ENCODE peak calls at places on chromosomes 12 and 14, in ten cellular contexts. One of them, this sample, is unnamed.
A peak's percentile ranks its signal among the peaks of the same experiment; 100 is the strongest.

GRCh38 chr12:78293039-78293686 is 462.5 kb downstream of the NAV3 start:
- DNase-seq in dorsolateral prefrontal cortex: no peak
- DNase-seq in fibroblast of mammary gland: peak; percentile 79
- DNase-seq in ascending aorta: no peak
- DNase-seq in neural progenitor cell: no peak
- DNase-seq in PC-9: peak; percentile 28
- DNase-seq in HepG2: peak; percentile 36
- DNase-seq in Peyer's patch: peak; percentile 57
- DNase-seq in A549: no peak
- DNase-seq in stomach: no peak
- DNase-seq in this sample: peak; percentile 67

GRCh38 chr12:2273288-2273687 is 220.5 kb downstream of the CACNA1C start:
- DNase-seq in dorsolateral prefrontal cortex: peak; percentile 53
- DNase-seq in fibroblast of mammary gland: peak; percentile 62
- DNase-seq in ascending aorta: peak; percentile 81
- DNase-seq in neural progenitor cell: peak; percentile 24
- DNase-seq in PC-9: no peak
- DNase-seq in HepG2: no peak
- DNase-seq in Peyer's patch: no peak
- DNase-seq in A549: no peak
- DNase-seq in stomach: no peak
- DNase-seq in this sample: peak; percentile 71

GRCh38 chr12:123931686-123932321 is 40.8 kb downstream of the CCDC92 start:
- DNase-seq in dorsolateral prefrontal cortex: no peak
- DNase-seq in fibroblast of mammary gland: no peak
- DNase-seq in ascending aorta: peak; percentile 46
- DNase-seq in neural progenitor cell: no peak
- DNase-seq in PC-9: no peak
- DNase-seq in HepG2: no peak
- DNase-seq in Peyer's patch: peak; percentile 56
- DNase-seq in A549: no peak
- DNase-seq in stomach: no peak
- DNase-seq in this sample: no peak

GRCh38 chr12:86634706-86635410 is 378.7 kb upstream of the MGAT4C start:
- DNase-seq in dorsolateral prefrontal cortex: no peak
- DNase-seq in fibroblast of mammary gland: peak; percentile 12
- DNase-seq in ascending aorta: no peak
- DNase-seq in neural progenitor cell: no peak
- DNase-seq in PC-9: peak; percentile 23
- DNase-seq in HepG2: no peak
- DNase-seq in Peyer's patch: no peak
- DNase-seq in A549: no peak
- DNase-seq in stomach: no peak
- DNase-seq in this sample: no peak

GRCh38 chr12:98741615-98742265 is 96.7 kb downstream of the APAF1 start:
- DNase-seq in dorsolateral prefrontal cortex: no peak
- DNase-seq in fibroblast of mammary gland: no peak
- DNase-seq in ascending aorta: no peak
- DNase-seq in neural progenitor cell: peak; percentile 58
- DNase-seq in PC-9: no peak
- DNase-seq in HepG2: no peak
- DNase-seq in Peyer's patch: no peak
- DNase-seq in A549: no peak
- DNase-seq in stomach: no peak
- DNase-seq in this sample: no peak

GRCh38 chr12:108029081-108029790 is 99.9 kb upstream of the WSCD2 start:
- DNase-seq in dorsolateral prefrontal cortex: no peak
- DNase-seq in fibroblast of mammary gland: no peak
- DNase-seq in ascending aorta: no peak
- DNase-seq in neural progenitor cell: no peak
- DNase-seq in PC-9: no peak
- DNase-seq in HepG2: no peak
- DNase-seq in Peyer's patch: no peak
- DNase-seq in A549: no peak
- DNase-seq in stomach: no peak
- DNase-seq in this sample: no peak

GRCh38 chr12:91877022-91877421 is 268.6 kb downstream of the BTG1 start:
- DNase-seq in dorsolateral prefrontal cortex: no peak
- DNase-seq in fibroblast of mammary gland: peak; percentile 54
- DNase-seq in ascending aorta: peak; percentile 79
- DNase-seq in neural progenitor cell: peak; percentile 9
- DNase-seq in PC-9: no peak
- DNase-seq in HepG2: no peak
- DNase-seq in Peyer's patch: peak; percentile 93
- DNase-seq in A549: no peak
- DNase-seq in stomach: peak; percentile 52
- DNase-seq in this sample: peak; percentile 76

GRCh38 chr14:78762331-78762730 is 592.2 kb downstream of the NRXN3 start:
- DNase-seq in dorsolateral prefrontal cortex: no peak
- DNase-seq in fibroblast of mammary gland: no peak
- DNase-seq in ascending aorta: no peak
- DNase-seq in neural progenitor cell: no peak
- DNase-seq in PC-9: no peak
- DNase-seq in HepG2: no peak
- DNase-seq in Peyer's patch: no peak
- DNase-seq in A549: no peak
- DNase-seq in stomach: no peak
- DNase-seq in this sample: no peak

GRCh38 chr14:97978336-97978735 is 1181.2 kb downstream of the VRK1 start:
- DNase-seq in dorsolateral prefrontal cortex: peak; percentile 89
- DNase-seq in fibroblast of mammary gland: peak; percentile 34
- DNase-seq in ascending aorta: peak; percentile 82
- DNase-seq in neural progenitor cell: peak; percentile 88
- DNase-seq in PC-9: peak; percentile 7
- DNase-seq in HepG2: no peak
- DNase-seq in Peyer's patch: peak; percentile 89
- DNase-seq in A549: peak; percentile 39
- DNase-seq in stomach: peak; percentile 69
- DNase-seq in this sample: peak; percentile 7
- TF ChIP-seq CTCF in dorsolateral prefrontal cortex: peak; percentile 55
- TF ChIP-seq CTCF in fibroblast of mammary gland: no peak
- TF ChIP-seq CTCF in ascending aorta: no peak
- TF ChIP-seq CTCF in neural progenitor cell: peak; percentile 58
- TF ChIP-seq CTCF in PC-9: no peak
- TF ChIP-seq CTCF in HepG2: peak; percentile 49
- TF ChIP-seq CTCF in Peyer's patch: peak; percentile 55
- TF ChIP-seq CTCF in A549: peak; percentile 28
- TF ChIP-seq CTCF in stomach: no peak
- TF ChIP-seq CTCF in this sample: no peak

GRCh38 chr12:916240-916639 is 33.3 kb downstream of the RAD52 start:
- DNase-seq in dorsolateral prefrontal cortex: no peak
- DNase-seq in fibroblast of mammary gland: no peak
- DNase-seq in ascending aorta: no peak
- DNase-seq in neural progenitor cell: no peak
- DNase-seq in PC-9: no peak
- DNase-seq in HepG2: no peak
- DNase-seq in Peyer's patch: peak; percentile 60
- DNase-seq in A549: no peak
- DNase-seq in stomach: no peak
- DNase-seq in this sample: no peak

GRCh38 chr12:915090-915489 is 34.4 kb downstream of the RAD52 start:
- DNase-seq in dorsolateral prefrontal cortex: no peak
- DNase-seq in fibroblast of mammary gland: no peak
- DNase-seq in ascending aorta: no peak
- DNase-seq in neural progenitor cell: no peak
- DNase-seq in PC-9: no peak
- DNase-seq in HepG2: no peak
- DNase-seq in Peyer's patch: no peak
- DNase-seq in A549: no peak
- DNase-seq in stomach: no peak
- DNase-seq in this sample: no peak

GRCh38 chr12:920676-921075 is 28.8 kb downstream of the RAD52 start:
- DNase-seq in dorsolateral prefrontal cortex: no peak
- DNase-seq in fibroblast of mammary gland: no peak
- DNase-seq in ascending aorta: no peak
- DNase-seq in neural progenitor cell: no peak
- DNase-seq in PC-9: no peak
- DNase-seq in HepG2: no peak
- DNase-seq in Peyer's patch: no peak
- DNase-seq in A549: no peak
- DNase-seq in stomach: no peak
- DNase-seq in this sample: no peak

GRCh38 chr12:913919-914718 is 35.4 kb downstream of the RAD52 start:
- DNase-seq in dorsolateral prefrontal cortex: no peak
- DNase-seq in fibroblast of mammary gland: peak; percentile 87
- DNase-seq in ascending aorta: no peak
- DNase-seq in neural progenitor cell: no peak
- DNase-seq in PC-9: peak; percentile 40
- DNase-seq in HepG2: no peak
- DNase-seq in Peyer's patch: no peak
- DNase-seq in A549: no peak
- DNase-seq in stomach: no peak
- DNase-seq in this sample: peak; percentile 25

DNA sequence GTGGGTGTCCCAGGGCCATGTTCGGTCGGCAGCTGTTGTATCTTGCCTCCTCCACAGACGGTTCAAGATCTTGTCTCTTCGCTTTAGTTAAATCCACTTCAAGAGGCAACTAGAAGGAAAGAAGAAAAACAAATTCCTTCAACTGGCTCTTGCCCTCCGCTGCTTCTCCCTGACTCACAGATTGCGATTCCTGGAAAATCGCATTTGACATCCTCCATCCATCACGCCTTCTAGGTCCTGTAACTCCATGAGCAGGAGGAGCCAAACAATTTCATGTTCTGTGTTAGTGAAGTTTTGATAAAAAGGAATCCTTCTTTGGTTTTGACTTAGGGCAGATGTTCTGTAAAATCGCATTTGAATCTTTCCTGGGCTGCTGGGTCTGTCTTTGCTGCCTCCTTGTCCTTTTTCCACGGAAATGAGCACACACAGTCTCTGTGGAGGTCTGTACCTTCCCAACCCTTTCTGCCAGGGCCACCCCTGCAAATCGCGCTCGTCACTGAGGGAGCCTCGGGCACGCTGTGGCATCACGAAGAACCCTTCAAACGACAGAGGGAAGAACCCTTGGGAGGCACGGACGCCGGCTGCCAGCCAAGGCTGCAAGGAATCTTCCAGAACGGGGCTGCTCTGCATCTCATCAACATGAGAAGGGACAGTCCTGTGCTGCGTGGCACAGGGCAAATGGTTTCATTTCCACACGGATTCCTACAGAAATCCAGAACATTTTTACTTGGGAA is 32.6 kb downstream of the RAD52 start:
- DNase-seq in dorsolateral prefrontal cortex: no peak
- DNase-seq in fibroblast of mammary gland: peak; percentile 47
- DNase-seq in ascending aorta: no peak
- DNase-seq in neural progenitor cell: no peak
- DNase-seq in PC-9: no peak
- DNase-seq in HepG2: no peak
- DNase-seq in Peyer's patch: no peak
- DNase-seq in A549: no peak
- DNase-seq in stomach: no peak
- DNase-seq in this sample: no peak
- H3K4me3 ChIP-seq in dorsolateral prefrontal cortex: no peak overlapping the region
- H3K4me3 ChIP-seq in fibroblast of mammary gland: no peak overlapping the region
- H3K4me3 ChIP-seq in ascending aorta: no peak overlapping the region
- H3K4me3 ChIP-seq in neural progenitor cell: no peak overlapping the region
- H3K4me3 ChIP-seq in PC-9: no peak overlapping the region
- H3K4me3 ChIP-seq in HepG2: no peak overlapping the region
- H3K4me3 ChIP-seq in Peyer's patch: no peak overlapping the region
- H3K4me3 ChIP-seq in A549: no peak overlapping the region
- H3K4me3 ChIP-seq in stomach: no peak overlapping the region
- H3K4me3 ChIP-seq in this sample: no peak overlapping the region

GRCh38 chr12:65689508-65689907 is 134.8 kb upstream of the HMGA2 start:
- DNase-seq in dorsolateral prefrontal cortex: no peak
- DNase-seq in fibroblast of mammary gland: no peak
- DNase-seq in ascending aorta: no peak
- DNase-seq in neural progenitor cell: no peak
- DNase-seq in PC-9: no peak
- DNase-seq in HepG2: no peak
- DNase-seq in Peyer's patch: no peak
- DNase-seq in A549: no peak
- DNase-seq in stomach: no peak
- DNase-seq in this sample: no peak

GRCh38 chr12:65684906-65685305 is 139.4 kb upstream of the HMGA2 start:
- DNase-seq in dorsolateral prefrontal cortex: no peak
- DNase-seq in fibroblast of mammary gland: no peak
- DNase-seq in ascending aorta: no peak
- DNase-seq in neural progenitor cell: no peak
- DNase-seq in PC-9: no peak
- DNase-seq in HepG2: no peak
- DNase-seq in Peyer's patch: no peak
- DNase-seq in A549: no peak
- DNase-seq in stomach: no peak
- DNase-seq in this sample: no peak

GRCh38 chr12:65681226-65681625 is 143.1 kb upstream of the HMGA2 start:
- DNase-seq in dorsolateral prefrontal cortex: no peak
- DNase-seq in fibroblast of mammary gland: no peak
- DNase-seq in ascending aorta: no peak
- DNase-seq in neural progenitor cell: no peak
- DNase-seq in PC-9: no peak
- DNase-seq in HepG2: no peak
- DNase-seq in Peyer's patch: no peak
- DNase-seq in A549: no peak
- DNase-seq in stomach: no peak
- DNase-seq in this sample: no peak

GRCh38 chr12:65682145-65682544 is 142.1 kb upstream of the HMGA2 start:
- DNase-seq in dorsolateral prefrontal cortex: no peak
- DNase-seq in fibroblast of mammary gland: no peak
- DNase-seq in ascending aorta: no peak
- DNase-seq in neural progenitor cell: no peak
- DNase-seq in PC-9: no peak
- DNase-seq in HepG2: no peak
- DNase-seq in Peyer's patch: no peak
- DNase-seq in A549: no peak
- DNase-seq in stomach: no peak
- DNase-seq in this sample: no peak

GRCh38 chr12:65685514-65685913 is 138.8 kb upstream of the HMGA2 start:
- DNase-seq in dorsolateral prefrontal cortex: no peak
- DNase-seq in fibroblast of mammary gland: peak; percentile 72
- DNase-seq in ascending aorta: no peak
- DNase-seq in neural progenitor cell: no peak
- DNase-seq in PC-9: no peak
- DNase-seq in HepG2: peak; percentile 24
- DNase-seq in Peyer's patch: no peak
- DNase-seq in A549: no peak
- DNase-seq in stomach: no peak
- DNase-seq in this sample: peak; percentile 56
- TF ChIP-seq CTCF in dorsolateral prefrontal cortex: peak; percentile 45
- TF ChIP-seq CTCF in fibroblast of mammary gland: peak; percentile 74
- TF ChIP-seq CTCF in ascending aorta: no peak
- TF ChIP-seq CTCF in neural progenitor cell: peak; percentile 57
- TF ChIP-seq CTCF in PC-9: peak; percentile 63
- TF ChIP-seq CTCF in HepG2: peak; percentile 40
- TF ChIP-seq CTCF in Peyer's patch: peak; percentile 50
- TF ChIP-seq CTCF in A549: peak; percentile 60
- TF ChIP-seq CTCF in stomach: no peak
- TF ChIP-seq CTCF in this sample: peak; percentile 60

DNA sequence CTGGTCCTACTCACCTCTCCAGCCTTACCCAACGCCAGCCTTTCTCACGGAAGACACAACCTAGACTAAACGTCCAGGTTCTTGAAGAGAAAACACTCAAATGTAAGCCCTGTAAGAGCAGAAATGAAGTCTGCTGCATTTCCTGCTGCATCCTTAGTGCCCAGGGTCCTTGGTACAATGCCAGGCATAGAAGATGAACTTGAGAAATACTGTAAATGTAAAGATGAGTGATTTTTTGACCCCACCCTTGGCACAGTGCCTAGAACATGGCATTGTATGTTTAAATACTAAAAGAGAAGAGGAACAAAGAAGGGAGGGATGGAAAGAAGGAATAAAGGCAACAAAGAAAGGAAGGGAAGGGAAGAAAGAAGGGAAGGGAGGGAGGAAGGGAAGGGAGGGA is 514.6 kb downstream of the MED13L start:
- DNase-seq in dorsolateral prefrontal cortex: no peak
- DNase-seq in fibroblast of mammary gland: no peak
- DNase-seq in ascending aorta: no peak
- DNase-seq in neural progenitor cell: no peak
- DNase-seq in PC-9: no peak
- DNase-seq in HepG2: no peak
- DNase-seq in Peyer's patch: no peak
- DNase-seq in A549: no peak
- DNase-seq in stomach: no peak
- DNase-seq in this sample: no peak
- H3K4me3 ChIP-seq in dorsolateral prefrontal cortex: no peak overlapping the region
- H3K4me3 ChIP-seq in fibroblast of mammary gland: no peak overlapping the region
- H3K4me3 ChIP-seq in ascending aorta: no peak overlapping the region
- H3K4me3 ChIP-seq in neural progenitor cell: no peak overlapping the region
- H3K4me3 ChIP-seq in PC-9: no peak overlapping the region
- H3K4me3 ChIP-seq in HepG2: no peak overlapping the region
- H3K4me3 ChIP-seq in Peyer's patch: no peak overlapping the region
- H3K4me3 ChIP-seq in A549: no peak overlapping the region
- H3K4me3 ChIP-seq in stomach: no peak overlapping the region
- H3K4me3 ChIP-seq in this sample: no peak overlapping the region

This sample was measured in cardiac fibroblast.